ENCODE peak calls at places on chromosomes 4 and X, in five cellular contexts. A is fibroblast of the conjunctiva, R is mesothelial cell of epicardium, K is amniotic stem cell, S is EH. F is an unnamed sample.

GRCh38 chrX:124842205-124842604 is 477.5 kb upstream of the TEX13C start:
- DNase-seq in A (no peak), R (no peak), K (no peak), S (no peak), F (no peak)

GRCh38 chr4:144819591-144819990 is 173.6 kb downstream of the HHIP start:
- DNase-seq in S (no peak), R (no peak), A (no peak), K (no peak), F (no peak)

GRCh38 chrX:70979136-70979762 is 48.4 kb upstream of the SLC7A3 start:
- DNase-seq in S (peak), K (peak), A (peak), R (no peak), F (no peak)

GRCh38 chr4:113756005-113756410 is 5.5 kb downstream of the CAMK2D start:
- DNase-seq in S (peak), K (peak), A (peak), R (no peak), F (peak)

GRCh38 chr4:47719576-47719975 is 118.3 kb downstream of the CORIN start:
- DNase-seq in S (no peak), R (no peak), A (no peak), K (no peak), F (no peak)

GRCh38 chrX:139875831-139876230 is 57.0 kb downstream of the ATP11C start:
- DNase-seq in R (no peak), A (no peak), S (no peak), K (no peak), F (no peak)

GRCh38 chrX:781216-782211 is 150.9 kb downstream of the SHOX start:
- DNase-seq in R (no peak), A (no peak), S (no peak), K (no peak), F (no peak)

GRCh38 chrX:73850124-73851013 is 287.4 kb downstream of the CHIC1 start:
- DNase-seq in S (peak), K (no peak), R (no peak), A (peak), F (peak)

GRCh38 chrX:53050841-53051240 is 2.3 kb downstream of the GPR173 start:
- DNase-seq in R (no peak), A (no peak), K (no peak), S (peak), F (peak)

GRCh38 chr4:76407440-76408119 is 13.4 kb downstream of the CCDC158 start:
- DNase-seq in A (no peak), S (no peak), R (no peak), K (no peak), F (no peak)

GRCh38 chrX:46574337-46574940 is 874 bp downstream of the CHST7 start:
- DNase-seq in A (no peak), R (no peak), S (peak), K (no peak), F (no peak)

GRCh38 chr4:6892190-6892908 is 17.3 kb upstream of the TBC1D14 start:
- DNase-seq in A (no peak), R (no peak), S (peak), K (no peak), F (no peak)

GRCh38 chr4:121139533-121140222 is 24.4 kb downstream of the TNIP3 start:
- DNase-seq in A (no peak), R (no peak), K (no peak), S (peak), F (peak)

GRCh38 chr4:185648631-185649030 is 113.3 kb upstream of the PDLIM3 start:
- DNase-seq in R (no peak), S (no peak), K (no peak), A (no peak), F (no peak)

GRCh38 chr4:79209822-79210635 is 115.8 kb downstream of the NAA11 start:
- DNase-seq in K (no peak), S (no peak), R (no peak), A (no peak), F (no peak)

GRCh38 chr4:181702864-181703263 is 540.3 kb upstream of the TENM3 start:
- DNase-seq in R (no peak), K (no peak), A (no peak), S (no peak), F (no peak)

GRCh38 chr4:147843162-147843561 is 111.3 kb downstream of the ARHGAP10 start:
- DNase-seq in A (no peak), K (no peak), R (no peak), S (no peak), F (no peak)

GRCh38 chr4:55075823-55076418 is 49.5 kb downstream of the KDR start:
- DNase-seq in R (no peak), A (no peak), K (no peak), S (no peak), F (peak)

GRCh38 chr4:173807347-173807746 is 277.3 kb upstream of the HAND2 start:
- DNase-seq in S (no peak), R (no peak), K (no peak), A (peak), F (no peak)

GRCh38 chr4:120730777-120731320 is 191.7 kb downstream of the PRDM5 start:
- DNase-seq in K (no peak), S (no peak), A (no peak), R (no peak), F (no peak)

GRCh38 chrX:100731441-100732281 is at the start of gene SYTL4:
- DNase-seq in K (no peak), R (peak), A (no peak), S (peak), F (no peak)

F was measured in astrocyte of the cerebellum.